ENCODE peak calls at places on chromosomes 1 and 21, in six cellular contexts. L is breast epithelium, J is WTC11, E is ovary, V is nephron progenitor cell, S is Calu3. T is an unnamed sample.
A peak's percentile ranks its signal among the peaks of the same experiment; 100 is the strongest.

GRCh38 chr1:167278497-167278896 is 57.8 kb downstream of the POU2F1 start:
- DNase-seq in V (no peak), J (no peak), S (no peak), L (no peak), E (no peak), T (no peak)

GRCh38 chr1:114093624-114094302 is 59.9 kb downstream of the SYT6 start:
- DNase-seq in V (no peak), J (no peak), L (no peak), E (no peak), S (no peak), T (no peak)

GRCh38 chr21:36966846-36967657 is 583 bp upstream of the HLCS start:
- DNase-seq in S (no peak), V (no peak), E (no peak), L (no peak), J (peak; percentile 53), T (peak; percentile 21)

GRCh38 chr1:151485685-151486255 is 25.4 kb upstream of the CGN start:
- DNase-seq in J (peak; percentile 52), V (no peak), L (no peak), S (no peak), E (no peak), T (no peak)

GRCh38 chr1:245091818-245092637 is 62.8 kb upstream of the KIF26B start:
- DNase-seq in S (peak; percentile 66), J (no peak), V (no peak), L (no peak), E (peak; percentile 15), T (no peak)

GRCh38 chr1:151443846-151444790 is 15.2 kb downstream of the POGZ start:
- DNase-seq in J (peak; percentile 46), S (peak; percentile 76), L (peak; percentile 62), E (no peak), V (peak; percentile 35), T (peak; percentile 50)

GRCh38 chr1:36466370-36467026 is 2.3 kb upstream of the MRPS15 start:
- DNase-seq in J (no peak), E (no peak), S (no peak), V (no peak), L (no peak), T (no peak)

GRCh38 chr21:33670076-33670475 is 27.8 kb downstream of the ITSN1 start:
- DNase-seq in E (no peak), L (no peak), V (no peak), S (no peak), J (no peak), T (no peak)

GRCh38 chr1:68093737-68094136 is 43.3 kb upstream of the DIRAS3 start:
- DNase-seq in E (no peak), L (no peak), J (no peak), S (no peak), V (no peak), T (no peak)

GRCh38 chr1:53398091-53398490 is 61.1 kb upstream of the DMRTB1 start:
- DNase-seq in L (no peak), J (no peak), E (no peak), S (no peak), V (no peak), T (no peak)

GRCh38 chr1:234647758-234648157 is 37.8 kb upstream of the IRF2BP2 start:
- DNase-seq in V (no peak), E (no peak), J (no peak), S (no peak), L (peak; percentile 46), T (no peak)

GRCh38 chr1:151416231-151416630 is 16.9 kb downstream of the PSMB4 start:
- DNase-seq in V (no peak), E (no peak), S (no peak), J (no peak), L (no peak), T (no peak)

GRCh38 chr1:77412069-77412793 is 130.4 kb downstream of the AK5 start:
- DNase-seq in S (peak; percentile 17), J (no peak), L (no peak), V (no peak), E (no peak), T (no peak)

GRCh38 chr1:174911626-174912025 is 88.1 kb upstream of the CACYBP start:
- DNase-seq in S (no peak), L (no peak), V (no peak), J (no peak), E (no peak), T (no peak)

GRCh38 chr1:115337276-115337632 is 795 bp downstream of the NGF start:
- DNase-seq in S (no peak), J (no peak), V (no peak), L (no peak), E (peak; percentile 54), T (no peak)

GRCh38 chr1:201781447-201781846 is 47.5 kb upstream of the IPO9 start:
- DNase-seq in L (no peak), V (no peak), E (no peak), J (no peak), S (no peak), T (no peak)

GRCh38 chr21:31108969-31109368 is 70.7 kb upstream of the KRTAP19-8 start:
- DNase-seq in S (no peak), V (no peak), L (no peak), J (no peak), E (no peak), T (no peak)

GRCh38 chr1:43582162-43582566 is 51.5 kb downstream of the PTPRF start:
- DNase-seq in V (no peak), E (no peak), L (peak; percentile 84), J (no peak), S (peak; percentile 81), T (no peak)

GRCh38 chr1:1770102-1770501 is 8.2 kb downstream of the NADK start:
- DNase-seq in E (no peak), V (no peak), L (no peak), S (no peak), J (no peak), T (no peak)

DNA sequence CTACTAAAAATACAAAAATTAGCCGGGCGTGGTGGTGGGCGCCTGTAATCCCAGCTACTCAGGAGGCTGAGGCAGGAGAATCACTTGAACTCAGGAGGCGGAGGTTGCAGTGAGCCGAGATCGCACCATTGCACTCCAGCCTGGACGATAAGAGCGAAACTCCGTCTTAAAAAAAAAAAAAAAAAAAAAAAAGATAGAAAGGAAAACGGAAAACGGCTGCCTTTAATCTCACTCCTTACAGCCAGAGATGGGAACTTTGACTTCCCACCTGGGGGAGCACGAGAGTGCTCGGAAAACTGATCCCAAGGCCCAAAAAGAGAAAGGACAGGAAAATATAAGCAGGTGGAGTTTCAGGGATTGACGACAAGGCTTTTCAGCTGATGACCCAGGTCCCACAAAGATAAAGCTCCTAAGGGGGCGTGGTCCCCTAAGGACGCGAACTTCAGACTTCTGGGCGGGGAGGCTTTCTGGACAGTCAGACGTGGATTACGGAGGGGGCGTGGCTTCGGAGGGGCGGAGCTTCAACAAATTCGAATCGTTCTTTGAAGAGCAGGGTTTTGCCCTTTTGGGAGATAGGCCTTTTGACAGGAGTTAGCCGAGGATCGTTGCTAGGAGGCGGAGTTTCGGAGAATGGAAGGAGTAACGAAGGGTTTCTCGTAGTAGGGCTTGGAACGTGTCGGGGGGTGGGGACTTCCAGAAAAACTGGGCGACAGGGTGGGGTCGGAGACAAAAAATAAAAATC is 966 bp upstream of the CKS1B start:
- DNase-seq in S (peak; percentile 99), J (peak; percentile 100), L (peak; percentile 97), V (peak; percentile 97), E (peak; percentile 96), T (peak; percentile 93)
- TF ChIP-seq CTCF in S (no peak), J (no peak), L (peak; percentile 44), V (no peak), E (no peak), T (no peak)

GRCh38 chr1:46413596-46413985 is 19.5 kb downstream of the FAAH start:
- DNase-seq in V (peak; percentile 50), J (peak; percentile 71), S (peak; percentile 22), E (no peak), L (no peak), T (no peak)

GRCh38 chr1:46412853-46413595 is 18.9 kb downstream of the FAAH start:
- DNase-seq in J (no peak), S (no peak), E (no peak), V (no peak), L (no peak), T (no peak)

GRCh38 chr1:46411010-46411405 is 16.9 kb downstream of the FAAH start:
- DNase-seq in L (no peak), E (no peak), J (no peak), V (no peak), S (no peak), T (no peak)

GRCh38 chr1:46410156-46411009 is 16.3 kb downstream of the FAAH start:
- DNase-seq in V (no peak), J (no peak), E (no peak), S (no peak), L (no peak), T (no peak)

GRCh38 chr1:46411601-46412341 is 17.7 kb downstream of the FAAH start:
- DNase-seq in V (peak; percentile 29), S (peak; percentile 47), J (peak; percentile 94), L (no peak), E (no peak), T (no peak)
- TF ChIP-seq CTCF in V (peak; percentile 44), S (peak; percentile 58), J (peak; percentile 89), L (no peak), E (no peak), T (peak; percentile 54)

GRCh38 chr1:223558512-223558911 is 107.0 kb downstream of the CAPN8 start:
- DNase-seq in L (no peak), S (no peak), V (no peak), J (no peak), E (no peak), T (no peak)

GRCh38 chr1:223553957-223554356 is 111.5 kb downstream of the CAPN8 start:
- DNase-seq in V (no peak), S (no peak), L (no peak), E (no peak), J (no peak), T (no peak)

GRCh38 chr1:223557125-223557465 is 108.4 kb downstream of the CAPN8 start:
- DNase-seq in E (no peak), J (no peak), L (no peak), V (no peak), S (no peak), T (no peak)

GRCh38 chr1:223551610-223552009 is 113.9 kb downstream of the CAPN8 start:
- DNase-seq in L (no peak), E (no peak), S (no peak), V (no peak), J (no peak), T (no peak)

GRCh38 chr1:223556414-223557124 is 108.9 kb downstream of the CAPN8 start:
- DNase-seq in V (peak; percentile 75), J (peak; percentile 86), L (no peak), S (peak; percentile 89), E (no peak), T (peak; percentile 48)
- TF ChIP-seq CTCF in V (peak; percentile 74), J (peak; percentile 77), L (peak; percentile 39), S (peak; percentile 96), E (no peak), T (peak; percentile 68)

DNA sequence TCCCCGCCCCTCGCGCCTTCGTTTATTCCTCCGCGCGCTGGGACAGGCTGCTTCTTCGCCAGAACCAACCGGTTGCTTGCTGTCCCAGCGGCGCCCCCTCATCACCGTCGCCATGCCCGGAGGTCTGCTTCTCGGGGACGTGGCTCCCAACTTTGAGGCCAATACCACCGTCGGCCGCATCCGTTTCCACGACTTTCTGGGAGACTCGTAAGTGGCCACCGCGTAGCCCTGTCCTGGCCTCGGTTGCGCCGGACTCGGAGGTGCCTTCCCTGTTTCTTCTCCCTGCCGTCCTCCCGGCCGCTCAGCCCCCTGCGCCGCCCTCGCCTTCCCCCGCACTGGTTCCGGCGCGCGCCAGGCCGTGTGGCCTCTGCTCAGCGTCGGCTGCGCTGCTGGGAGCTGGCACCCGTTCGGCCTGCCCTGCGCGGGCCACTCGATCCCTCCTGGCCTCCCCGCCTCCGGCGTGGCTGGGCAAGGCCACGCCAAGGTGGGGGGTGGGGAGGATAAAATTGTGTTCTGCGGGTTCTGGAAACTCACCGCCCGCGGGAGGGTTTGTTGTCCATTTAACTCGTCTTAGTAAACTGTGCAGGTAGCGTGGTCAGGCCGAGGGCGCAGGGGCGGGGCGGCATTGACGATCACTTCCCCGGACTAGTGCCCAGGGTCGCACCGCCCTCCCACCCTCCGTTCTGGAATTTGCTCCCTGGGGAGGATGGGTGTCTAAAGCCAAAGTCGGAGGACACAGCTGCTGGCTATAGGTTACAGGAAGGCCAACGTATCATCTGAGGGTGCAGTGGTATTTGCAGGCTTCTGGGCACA is at the start of gene PRDX6:
- DNase-seq in J (peak; percentile 83), S (peak; percentile 59), E (peak; percentile 87), V (peak; percentile 58), L (peak; percentile 83), T (peak; percentile 72)
- TF ChIP-seq CTCF in J (no peak), S (no peak), E (no peak), V (no peak), L (peak; percentile 33), T (peak; percentile 12)